ENCODE peak calls at places on chromosomes 11 and 22, in ten cellular contexts. M is fibroblast of lung, P is DND-41, O is uterus, U is body of pancreas, G is stomach, F is sigmoid colon, Z is lower lobe of right lung, N is H9, V is SK-N-SH. S is an unnamed sample. For H3K4me1, the result is how much of the 10 kb centered on the place peaks cover.

GRCh38 chr11:12529793-12530192 is 144.4 kb upstream of the TEAD1 start:
- DNase-seq in P (no peak), Z (no peak), N (no peak), G (no peak), U (no peak), V (no peak), M (no peak), O (no peak), F (no peak), S (no peak)

GRCh38 chr22:45549739-45550138 is 47.1 kb downstream of the FBLN1 start:
- DNase-seq in U (no peak), G (no peak), M (no peak), V (no peak), O (no peak), F (no peak), Z (no peak), N (no peak), P (no peak), S (no peak)

GRCh38 chr11:115950660-115951059 is 446.4 kb upstream of the CADM1 start:
- DNase-seq in U (no peak), P (no peak), O (no peak), G (no peak), M (no peak), Z (no peak), F (no peak), N (no peak), V (no peak), S (no peak)

GRCh38 chr11:21768388-21768787 is 424.5 kb upstream of the ANO5 start:
- DNase-seq in Z (no peak), M (no peak), U (no peak), F (no peak), P (no peak), N (no peak), G (no peak), V (no peak), O (no peak), S (no peak)

GRCh38 chr11:8870461-8871282 is 40.3 kb upstream of the AKIP1 start:
- DNase-seq in Z (peak), P (peak), N (peak), V (peak), F (peak), O (peak), M (peak), G (peak), U (peak), S (no peak)

GRCh38 chr11:69642549-69642912 is 1.6 kb downstream of the CCND1 start:
- DNase-seq in G (peak), U (no peak), V (peak), N (peak), O (no peak), P (no peak), F (peak), M (no peak), Z (no peak), S (no peak)

GRCh38 chr22:31243339-31244043 is 31.4 kb downstream of the LIMK2 start:
- DNase-seq in V (no peak), O (no peak), U (no peak), Z (no peak), P (no peak), F (no peak), G (no peak), N (no peak), M (peak), S (no peak)

GRCh38 chr11:1926156-1927031 is 6.9 kb downstream of the TNNT3 start:
- DNase-seq in M (no peak), V (peak), Z (no peak), F (no peak), P (no peak), O (peak), G (no peak), N (no peak), U (no peak), S (no peak)

GRCh38 chr11:65588199-65589054 is 7.2 kb downstream of the KCNK7 start:
- DNase-seq in O (peak), N (peak), Z (peak), F (peak), V (peak), M (peak), P (peak), U (peak), G (peak), S (no peak)

GRCh38 chr11:63854696-63855095 is 15.8 kb downstream of the MARK2 start:
- DNase-seq in M (no peak), Z (no peak), F (no peak), P (no peak), G (no peak), V (no peak), O (no peak), N (no peak), U (no peak), S (no peak)

GRCh38 chr11:132032555-132032954 is 662.1 kb downstream of the NTM start:
- DNase-seq in P (no peak), N (no peak), V (no peak), U (no peak), O (no peak), F (no peak), Z (no peak), M (peak), G (no peak), S (no peak)

GRCh38 chr11:64263021-64263946 is 12.0 kb downstream of the PLCB3 start:
- DNase-seq in N (peak), O (no peak), Z (no peak), M (peak), G (no peak), F (no peak), P (no peak), V (peak), U (no peak), S (no peak)

GRCh38 chr11:96303067-96303466 is 39.9 kb downstream of the MAML2 start:
- DNase-seq in U (peak), M (peak), G (no peak), N (no peak), V (no peak), Z (no peak), F (no peak), O (no peak), P (no peak), S (no peak)

GRCh38 chr11:123221074-123221473 is 26.0 kb upstream of the CLMP start:
- DNase-seq in P (no peak), M (no peak), F (peak), V (no peak), Z (no peak), O (no peak), N (no peak), U (peak), G (no peak), S (no peak)

GRCh38 chr11:110711776-110712642 is at the start of gene ARHGAP20:
- DNase-seq in Z (peak), N (peak), F (peak), V (peak), U (peak), P (no peak), O (peak), M (peak), G (peak), S (peak)

GRCh38 chr11:2700415-2701211 is 819 bp upstream of the KCNQ1OT1 start:
- DNase-seq in M (peak), V (peak), N (peak), Z (peak), U (peak), O (peak), G (peak), F (peak), P (peak), S (peak)

GRCh38 chr11:69497221-69497787 is 15.8 kb downstream of the LINC01488 start:
- DNase-seq in Z (peak), M (peak), P (no peak), G (peak), U (peak), F (peak), V (no peak), N (no peak), O (peak), S (peak)

GRCh38 chr22:31923166-31923565 is 21.2 kb upstream of the YWHAH start:
- DNase-seq in F (peak), G (no peak), V (no peak), U (peak), P (no peak), O (no peak), N (no peak), Z (no peak), M (no peak), S (peak)

GRCh38 chr11:2550606-2550970 is 105.8 kb downstream of the KCNQ1 start:
- DNase-seq in N (no peak), P (no peak), F (peak), O (no peak), V (no peak), Z (peak), M (no peak), U (no peak), G (no peak), S (no peak)

GRCh38 chr11:795638-796564 is 2.2 kb downstream of the SLC25A22 start:
- DNase-seq in F (peak), V (peak), U (peak), N (no peak), Z (peak), O (peak), M (peak), G (peak), P (peak), S (peak)

GRCh38 chr22:27251563-27251962 is 550.0 kb downstream of the MN1 start:
- DNase-seq in G (no peak), U (peak), M (no peak), Z (no peak), N (no peak), F (no peak), V (no peak), O (no peak), P (no peak), S (no peak)

GRCh38 chr11:78253797-78254196 is 65.1 kb downstream of the USP35 start:
- DNase-seq in O (no peak), P (no peak), U (no peak), Z (no peak), G (no peak), N (no peak), M (peak), V (no peak), F (no peak), S (no peak)

GRCh38 chr11:859394-860131 is 16.9 kb downstream of the TSPAN4 start:
- DNase-seq in O (peak), N (no peak), F (peak), M (peak), V (peak), G (peak), U (peak), P (peak), Z (peak), S (peak)

GRCh38 chr11:34075178-34075820 is 23.8 kb downstream of the CAPRIN1 start:
- DNase-seq in M (peak), U (no peak), Z (no peak), O (no peak), G (no peak), P (no peak), V (no peak), F (no peak), N (no peak), S (no peak)

GRCh38 chr11:130814440-130815073 is 101.7 kb downstream of the SNX19 start:
- DNase-seq in G (peak), N (no peak), V (peak), U (no peak), Z (no peak), P (no peak), F (no peak), O (no peak), M (no peak), S (no peak)

GRCh38 chr11:65557280-65558001 is 718 bp downstream of the LTBP3 start:
- DNase-seq in O (peak), F (peak), U (no peak), V (peak), N (no peak), M (no peak), G (no peak), Z (no peak), P (no peak), S (no peak)

GRCh38 chr11:73095613-73096012 is 46.5 kb downstream of the FCHSD2 start:
- DNase-seq in Z (no peak), G (no peak), F (no peak), V (no peak), M (no peak), O (no peak), U (peak), N (no peak), P (no peak), S (no peak)

GRCh38 chr11:83845797-83846196 is 559.6 kb upstream of the CCDC90B start:
- DNase-seq in U (no peak), F (no peak), V (no peak), N (no peak), G (no peak), O (no peak), P (no peak), Z (no peak), M (no peak), S (no peak)

GRCh38 chr11:67545280-67545679 is 22.0 kb upstream of the CABP2 start:
- DNase-seq in V (no peak), P (peak), M (no peak), F (no peak), Z (no peak), G (peak), N (peak), O (no peak), U (peak), S (no peak)

GRCh38 chr11:38547464-38547863 is 1949.4 kb upstream of the RAG2 start:
- DNase-seq in F (no peak), U (no peak), V (no peak), P (no peak), Z (no peak), M (peak), N (no peak), G (no peak), O (no peak), S (no peak)

GRCh38 chr11:58586998-58587397 is 8.1 kb downstream of the ZFP91 start:
- DNase-seq in U (no peak), N (no peak), G (no peak), F (no peak), P (no peak), M (no peak), V (no peak), Z (no peak), O (no peak), S (no peak)
- H3K4me1 ChIP-seq in U (under half), N (under half), G (half or more), F (under half), P (under half), M (under half), V (under half), Z (under half), O (under half), S (under half)

GRCh38 chr11:75745807-75746206 is 22.8 kb upstream of the DGAT2 start:
- DNase-seq in M (no peak), U (no peak), F (no peak), Z (no peak), N (no peak), V (no peak), P (no peak), O (no peak), G (no peak), S (no peak)
- TF ChIP-seq CTCF in M (no peak), U (no peak), F (no peak), Z (no peak), N (no peak), V (no peak), P (no peak), O (no peak), G (no peak), S (no peak)

GRCh38 chr22:23494593-23495266 is 85.4 kb downstream of the IGLL1 start:
- DNase-seq in F (no peak), G (no peak), U (no peak), Z (no peak), N (no peak), O (no peak), V (no peak), P (no peak), M (no peak), S (no peak)
- H3K4me1 ChIP-seq in F (under half), G (under half), U (under half), Z (under half), N (under half), O (under half), V (under half), P (under half), M (under half), S (under half)

DNA sequence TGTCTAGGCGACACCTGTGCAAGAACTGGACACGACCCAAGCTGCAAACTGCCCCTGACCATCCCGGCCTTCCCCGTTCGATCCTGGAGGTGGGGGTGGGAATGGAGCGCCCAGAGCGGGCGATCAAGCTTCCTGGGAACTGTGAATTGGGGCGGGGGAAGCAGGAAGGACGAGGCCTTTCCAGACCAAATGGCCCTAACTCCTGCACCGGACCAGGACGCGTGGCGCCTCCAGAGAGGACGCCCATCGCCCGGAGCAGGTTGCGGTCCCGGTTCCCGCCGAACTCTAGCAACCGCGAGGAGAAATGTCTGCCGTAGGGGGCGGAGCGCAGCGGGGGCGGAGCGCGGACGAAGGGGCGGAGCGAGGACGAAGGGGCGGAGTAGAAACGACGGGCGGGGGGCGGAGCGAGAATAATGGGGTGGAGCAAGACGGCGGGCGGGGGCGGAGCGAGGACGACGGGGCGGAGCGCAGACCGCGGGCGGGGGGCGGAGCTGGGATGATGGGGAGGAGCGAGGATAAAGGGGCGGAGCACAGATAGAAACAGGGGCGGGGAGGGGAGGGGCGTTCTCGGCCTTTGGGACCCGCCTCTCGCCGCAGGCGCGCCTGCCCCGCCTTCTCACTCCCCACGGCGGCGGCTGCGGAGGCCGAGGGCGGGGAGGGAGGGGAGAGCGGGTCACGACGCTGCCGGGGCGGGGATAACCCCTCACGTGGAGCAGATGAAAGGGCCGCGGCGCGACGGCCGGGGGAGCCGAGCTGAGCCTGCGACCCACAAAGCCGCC is at the start of gene ZNRF3:
- DNase-seq in P (peak), F (peak), Z (peak), V (peak), G (peak), O (peak), U (peak), N (peak), M (peak), S (peak)
- TF ChIP-seq CTCF in P (no peak), F (no peak), Z (no peak), V (no peak), G (no peak), O (no peak), U (peak), N (no peak), M (no peak), S (no peak)

GRCh38 chr11:37320921-37321320 is 722.9 kb upstream of the RAG2 start:
- DNase-seq in P (no peak), O (no peak), F (no peak), Z (no peak), V (no peak), G (no peak), M (peak), N (no peak), U (no peak), S (no peak)
- H3K4me1 ChIP-seq in P (under half), O (under half), F (under half), Z (under half), V (under half), G (under half), M (under half), N (under half), U (under half), S (under half)

DNA sequence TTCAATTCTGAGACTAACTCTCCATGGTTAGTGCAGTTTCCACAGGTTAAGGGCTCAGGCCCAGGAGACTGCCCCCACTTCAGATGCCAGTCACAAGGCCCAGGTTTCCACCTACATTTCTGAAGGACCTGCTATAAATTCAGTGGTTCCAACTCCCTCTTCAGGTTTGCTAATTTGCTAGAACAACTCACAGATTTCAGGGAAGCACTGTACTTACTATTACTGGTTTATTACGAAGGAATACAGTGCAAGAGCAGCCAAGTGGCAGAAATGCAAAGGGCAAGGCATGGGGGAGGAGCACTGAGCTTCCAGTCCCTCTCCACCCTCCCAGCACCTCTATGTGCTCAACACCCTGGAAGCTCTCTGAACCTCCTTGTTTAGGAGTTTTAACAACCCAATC is 39.3 kb upstream of the SPON1 start:
- DNase-seq in M (no peak), U (no peak), G (no peak), Z (no peak), N (no peak), V (no peak), O (no peak), P (no peak), F (no peak), S (no peak)
- TF ChIP-seq CTCF in M (no peak), U (no peak), G (no peak), Z (no peak), N (peak), V (no peak), O (no peak), P (no peak), F (no peak), S (no peak)

DNA sequence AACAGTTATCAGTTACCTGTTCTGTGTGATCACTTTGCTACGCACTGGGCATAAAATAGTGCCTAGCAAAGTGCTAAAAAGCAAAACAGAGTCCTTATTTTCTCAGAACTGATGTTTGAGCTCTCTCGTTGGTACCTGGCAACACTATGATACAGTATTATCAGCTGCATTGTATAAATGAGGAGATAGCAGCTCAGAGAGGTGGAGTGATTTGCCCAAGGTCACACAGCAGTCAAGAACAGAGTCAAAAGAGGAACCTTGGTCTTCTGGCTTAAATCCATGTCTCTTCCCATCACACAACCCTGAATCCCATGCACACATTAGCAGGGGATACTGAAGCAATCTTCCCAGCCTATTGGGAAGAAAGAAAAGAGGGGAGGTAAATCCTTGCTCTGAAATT is 580.5 kb downstream of the SOX6 start:
- DNase-seq in O (no peak), G (no peak), M (no peak), U (no peak), P (no peak), V (no peak), Z (no peak), N (no peak), F (no peak), S (no peak)
- H3K4me1 ChIP-seq in O (under half), G (under half), M (under half), U (under half), P (under half), V (under half), Z (under half), N (under half), F (under half), S (under half)

DNA sequence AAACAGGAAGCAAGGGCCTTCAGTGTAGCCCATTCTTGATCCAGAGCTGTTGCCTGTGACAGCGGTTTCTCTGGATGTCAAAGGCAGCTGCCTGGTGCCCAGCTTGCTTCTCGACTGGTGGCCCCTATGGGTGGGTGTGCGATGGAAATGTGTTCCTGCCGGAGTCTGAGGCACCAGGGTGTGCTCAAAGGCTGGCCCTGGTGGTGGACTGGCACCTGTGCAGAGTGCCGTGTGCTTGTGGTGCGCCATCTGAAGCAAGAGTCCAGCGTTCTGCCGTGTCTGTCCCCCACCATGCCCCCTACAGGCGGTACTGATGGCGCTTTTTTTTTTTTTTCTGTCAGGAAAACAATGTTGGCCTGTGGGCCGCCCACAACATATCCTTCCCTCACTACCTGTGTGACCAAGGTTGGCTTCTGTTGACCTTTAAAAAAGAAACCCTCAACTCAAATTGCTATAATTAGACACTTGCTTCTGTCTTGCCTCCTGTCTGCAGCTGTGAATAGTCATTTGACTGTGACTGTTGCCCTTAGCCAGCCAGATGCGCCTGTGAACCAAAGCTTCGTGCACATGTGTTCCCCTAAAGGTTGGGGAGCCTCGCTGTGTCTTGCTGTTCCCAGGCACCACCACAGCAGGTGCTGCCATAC is 4.7 kb upstream of the RANBP1 start:
- DNase-seq in F (no peak), N (no peak), Z (peak), O (no peak), V (peak), M (no peak), P (peak), G (no peak), U (no peak), S (no peak)
- TF ChIP-seq CTCF in F (no peak), N (peak), Z (peak), O (no peak), V (peak), M (peak), P (peak), G (peak), U (peak), S (peak)

DNA sequence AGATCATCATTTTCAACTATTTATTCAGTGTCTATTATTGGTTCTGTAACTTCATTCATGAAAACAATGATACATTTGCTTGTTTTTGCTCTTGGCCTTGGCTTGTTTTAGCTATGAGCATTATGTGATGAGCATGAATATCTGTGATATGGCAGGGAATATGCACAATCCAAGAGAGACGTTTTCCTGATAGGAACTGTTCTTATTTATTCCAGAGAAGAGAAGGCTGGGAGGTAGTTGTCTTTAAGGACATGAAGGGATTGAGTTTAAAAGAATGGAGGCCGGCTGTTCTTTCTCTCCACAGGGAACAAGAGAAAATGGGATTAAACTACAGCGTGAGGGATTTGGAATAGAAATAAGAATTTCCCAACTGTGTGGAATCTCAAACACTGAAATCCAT is 30.3 kb downstream of the BLID start:
- DNase-seq in F (no peak), Z (no peak), V (no peak), M (no peak), P (no peak), U (no peak), N (no peak), G (no peak), O (no peak), S (no peak)
- H3K4me1 ChIP-seq in F (under half), Z (under half), V (under half), M (under half), P (under half), U (under half), N (under half), G (under half), O (under half), S (under half)

S was measured in right atrium auricular region.